ENCODE peak calls at places on chromosomes 1 and 21, in seven cellular contexts. F, P, J, A, Q, T and C are unnamed samples.

GRCh38 chr1:80731241-80731894 is 1069.4 kb upstream of the ADGRL2 start:
- DNase-seq in F (no peak), P (no peak), J (no peak), A (peak; percentile 79), Q (peak; percentile 5), T (no peak), C (no peak)

GRCh38 chr1:205013683-205014367 is 29.2 kb upstream of the CNTN2 start:
- DNase-seq in F (no peak), P (peak; percentile 40), J (peak; percentile 11), A (peak; percentile 30), Q (peak; percentile 57), T (no peak), C (no peak)

GRCh38 chr1:3315991-3316943 is 138.2 kb upstream of the ARHGEF16 start:
- DNase-seq in F (no peak), P (no peak), J (no peak), A (no peak), Q (no peak), T (no peak), C (no peak)

GRCh38 chr1:55244476-55245109 is 29.4 kb upstream of the USP24 start:
- DNase-seq in F (no peak), P (no peak), J (no peak), A (no peak), Q (peak; percentile 38), T (peak; percentile 4), C (no peak)

GRCh38 chr1:16158025-16158424 is 2.2 kb upstream of the EPHA2 start:
- DNase-seq in F (no peak), P (no peak), J (no peak), A (no peak), Q (no peak), T (no peak), C (peak; percentile 44)

GRCh38 chr1:201456499-201457309 is 12.3 kb downstream of the PHLDA3 start:
- DNase-seq in F (no peak), P (peak; percentile 73), J (no peak), A (peak; percentile 58), Q (peak; percentile 97), T (peak; percentile 91), C (no peak)

GRCh38 chr1:47024138-47024856 is 828 bp downstream of the CYP4X1 start:
- DNase-seq in F (no peak), P (no peak), J (peak; percentile 25), A (no peak), Q (peak; percentile 11), T (no peak), C (no peak)

GRCh38 chr1:101064697-101065096 is 39.1 kb upstream of the DPH5 start:
- DNase-seq in F (peak; percentile 11), P (no peak), J (no peak), A (no peak), Q (no peak), T (no peak), C (no peak)

GRCh38 chr1:4175566-4176405 is 275.7 kb upstream of the C1orf174 start:
- DNase-seq in F (no peak), P (no peak), J (no peak), A (no peak), Q (no peak), T (no peak), C (no peak)

GRCh38 chr1:99964806-99965205 is 5.0 kb upstream of the SLC35A3 start:
- DNase-seq in F (no peak), P (no peak), J (peak; percentile 24), A (no peak), Q (no peak), T (no peak), C (no peak)

GRCh38 chr1:230313453-230314141 is 112.5 kb downstream of the PGBD5 start:
- DNase-seq in F (no peak), P (no peak), J (no peak), A (no peak), Q (no peak), T (no peak), C (no peak)

GRCh38 chr1:98881911-98882310 is 122.8 kb downstream of the PLPPR5 start:
- DNase-seq in F (no peak), P (no peak), J (no peak), A (no peak), Q (no peak), T (no peak), C (no peak)

GRCh38 chr1:15618685-15619525 is 1.6 kb downstream of the DDI2 start:
- DNase-seq in F (no peak), P (peak; percentile 64), J (no peak), A (peak; percentile 58), Q (peak; percentile 75), T (no peak), C (peak; percentile 9)

GRCh38 chr1:100736766-100737165 is 17.2 kb downstream of the VCAM1 start:
- DNase-seq in F (no peak), P (no peak), J (no peak), A (no peak), Q (peak; percentile 50), T (no peak), C (no peak)

GRCh38 chr1:184793967-184794366 is 39.3 kb upstream of the EDEM3 start:
- DNase-seq in F (no peak), P (no peak), J (no peak), A (no peak), Q (no peak), T (no peak), C (no peak)

GRCh38 chr1:71269823-71270222 is 189.0 kb upstream of the ZRANB2 start:
- DNase-seq in F (no peak), P (no peak), J (no peak), A (no peak), Q (no peak), T (no peak), C (no peak)

GRCh38 chr1:197884173-197884572 is 18.3 kb upstream of the C1orf53 start:
- DNase-seq in F (no peak), P (peak; percentile 27), J (no peak), A (no peak), Q (no peak), T (no peak), C (no peak)

GRCh38 chr21:38925923-38926322 is 120.2 kb downstream of the ETS2 start:
- DNase-seq in F (no peak), P (peak; percentile 81), J (no peak), A (peak; percentile 63), Q (peak; percentile 88), T (no peak), C (no peak)

GRCh38 chr1:2344744-2345296 is 46.5 kb downstream of the MORN1 start:
- DNase-seq in F (no peak), P (no peak), J (no peak), A (no peak), Q (no peak), T (no peak), C (no peak)

GRCh38 chr1:156963621-156964020 is 43.2 kb downstream of the LRRC71 start:
- DNase-seq in F (no peak), P (no peak), J (no peak), A (no peak), Q (no peak), T (no peak), C (peak; percentile 42)

GRCh38 chr1:110787328-110788071 is 85.4 kb upstream of the CD53 start:
- DNase-seq in F (no peak), P (no peak), J (no peak), A (no peak), Q (no peak), T (no peak), C (peak; percentile 89)

GRCh38 chr1:200670215-200671118 is 760 bp upstream of the DDX59 start:
- DNase-seq in F (peak; percentile 70), P (peak; percentile 59), J (peak; percentile 49), A (peak; percentile 53), Q (peak; percentile 81), T (no peak), C (peak; percentile 82)

GRCh38 chr1:78045600-78045849 is 241 bp upstream of the GIPC2 start:
- DNase-seq in F (no peak), P (peak; percentile 13), J (no peak), A (no peak), Q (no peak), T (no peak), C (no peak)
- H3K4me3 ChIP-seq in F (no peak overlapping the region), P (peak overlapping the region; percentile 78), J (peak overlapping the region; percentile 74), A (peak overlapping the region; percentile 41), Q (peak overlapping the region; percentile 54), T (peak overlapping the region; percentile 55), C (no peak overlapping the region)

DNA sequence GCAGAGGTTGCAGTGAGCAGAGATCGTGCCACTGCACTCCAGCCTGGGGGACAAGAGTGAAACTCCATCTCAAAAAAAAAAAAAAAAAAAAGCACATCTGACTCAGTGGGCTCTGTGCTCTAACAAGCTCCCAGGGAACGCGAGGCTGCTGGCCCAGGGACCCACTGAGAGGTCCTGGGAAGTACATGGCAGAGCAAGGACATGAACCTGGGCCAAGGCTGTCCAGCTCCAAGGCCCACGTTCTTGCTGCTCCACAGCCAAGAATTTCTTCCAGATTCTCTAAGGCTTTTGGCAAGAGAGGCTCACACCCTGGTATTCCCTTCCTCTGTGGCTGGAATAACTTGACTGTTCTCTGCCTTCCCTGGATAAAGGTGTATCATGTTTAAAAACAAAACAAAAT is 15.4 kb upstream of the AGTRAP start:
- DNase-seq in F (no peak), P (no peak), J (no peak), A (no peak), Q (no peak), T (no peak), C (no peak)
- TF ChIP-seq CTCF in F (no peak), P (no peak), J (no peak), A (no peak), Q (no peak), T (no peak), C (no peak)

GRCh38 chr1:105343317-105343716 is 1593.6 kb downstream of the AMY1C start:
- DNase-seq in F (no peak), P (no peak), J (no peak), A (no peak), Q (no peak), T (no peak), C (no peak)
- H3K4me3 ChIP-seq in F (no peak overlapping the region), P (no peak overlapping the region), J (no peak overlapping the region), A (no peak overlapping the region), Q (no peak overlapping the region), T (no peak overlapping the region), C (no peak overlapping the region)

DNA sequence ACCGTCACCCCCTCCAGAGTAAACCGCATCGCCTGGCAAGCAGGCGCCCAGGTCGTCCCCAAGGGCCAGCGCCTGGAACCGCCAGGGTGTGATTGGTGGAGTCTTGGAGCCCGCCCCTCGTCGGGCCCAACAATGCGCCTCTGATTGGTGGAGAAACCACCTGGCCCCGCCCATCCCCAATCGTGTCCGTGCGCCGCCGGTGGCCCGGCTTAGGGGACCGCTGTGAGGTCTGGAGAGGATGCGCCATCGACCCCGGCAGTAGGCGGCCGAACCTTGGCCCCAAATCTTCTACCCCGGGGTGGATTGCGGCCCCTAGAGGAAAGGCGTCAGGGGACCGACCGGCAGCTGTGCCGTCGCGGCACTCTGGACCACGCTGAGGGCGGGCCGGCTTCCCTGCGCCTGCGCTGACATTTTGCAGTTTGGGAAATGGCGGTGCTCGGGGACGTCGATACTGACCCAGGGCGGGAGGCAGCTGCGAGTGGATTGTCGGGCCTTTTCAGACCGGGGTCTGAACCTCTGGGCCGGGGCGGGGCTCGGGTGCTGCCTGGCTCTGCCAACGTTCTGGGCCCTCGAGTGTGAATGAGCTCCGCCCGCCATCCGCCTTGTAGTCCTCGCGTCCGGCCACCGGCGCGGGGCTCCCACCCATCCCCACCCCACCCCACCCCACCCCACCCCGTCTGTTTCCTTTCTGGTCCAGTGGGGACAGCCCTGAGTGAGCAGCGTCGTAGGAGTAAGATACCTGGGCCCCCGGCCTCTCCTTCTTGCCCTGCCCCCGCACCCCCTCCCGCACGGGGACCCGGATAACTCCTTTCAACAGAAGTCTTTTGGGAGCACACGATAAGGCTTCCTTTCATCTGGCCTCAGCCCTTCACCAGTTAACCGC is 34.2 kb downstream of the SLC2A1 start:
- DNase-seq in F (peak; percentile 96), P (peak; percentile 95), J (peak; percentile 98), A (peak; percentile 92), Q (peak; percentile 84), T (peak; percentile 43), C (peak; percentile 96)
- TF ChIP-seq CTCF in F (no peak), P (peak; percentile 16), J (peak; percentile 36), A (peak; percentile 38), Q (no peak), T (no peak), C (peak; percentile 16)

GRCh38 chr1:39671433-39671792 is 494 bp downstream of the NT5C1A start:
- DNase-seq in F (peak; percentile 27), P (peak; percentile 25), J (peak; percentile 63), A (no peak), Q (no peak), T (no peak), C (no peak)
- H3K4me3 ChIP-seq in F (peak overlapping the region; percentile 45), P (peak overlapping the region; percentile 75), J (peak overlapping the region; percentile 67), A (peak overlapping the region; percentile 39), Q (peak overlapping the region; percentile 35), T (peak overlapping the region; percentile 18), C (peak overlapping the region; percentile 50)